ENCODE peak calls at places on chromosome 18, in five cellular contexts. Z is thoracic aorta, R is A549, T is HCT116, A is colonic mucosa. X is an unnamed sample.

GRCh38 chr18:38751897-38752296 is 1186.3 kb upstream of the CELF4 start:
- DNase-seq in Z (no peak), R (no peak), T (no peak), A (no peak), X (no peak)

GRCh38 chr18:24763765-24764548 is 303.5 kb downstream of the HRH4 start:
- DNase-seq in Z (no peak), R (no peak), T (no peak), A (no peak), X (no peak)

GRCh38 chr18:22088029-22088428 is 81.4 kb upstream of the GATA6 start:
- DNase-seq in Z (no peak), R (no peak), T (no peak), A (peak), X (peak)

GRCh38 chr18:74190086-74190485 is 41.8 kb downstream of the TIMM21 start:
- DNase-seq in Z (no peak), R (no peak), T (no peak), A (no peak), X (no peak)

GRCh38 chr18:12014976-12015696 is 33.8 kb downstream of the IMPA2 start:
- DNase-seq in Z (no peak), R (no peak), T (no peak), A (no peak), X (no peak)

GRCh38 chr18:51076503-51076902 is 46.5 kb downstream of the SMAD4 start:
- DNase-seq in Z (no peak), R (no peak), T (no peak), A (no peak), X (no peak)

GRCh38 chr18:38940863-38941531 is 1375.4 kb upstream of the CELF4 start:
- DNase-seq in Z (no peak), R (peak), T (peak), A (no peak), X (peak)

GRCh38 chr18:62485684-62486083 is 37.1 kb upstream of the ZCCHC2 start:
- DNase-seq in Z (no peak), R (peak), T (peak), A (peak), X (peak)

GRCh38 chr18:38406625-38407024 is 841.0 kb upstream of the CELF4 start:
- DNase-seq in Z (no peak), R (no peak), T (no peak), A (no peak), X (no peak)

GRCh38 chr18:68840554-68841263 is 42.8 kb downstream of the CCDC102B start:
- DNase-seq in Z (no peak), R (peak), T (peak), A (no peak), X (no peak)

GRCh38 chr18:58056847-58057246 is 12.8 kb downstream of the NEDD4L start:
- DNase-seq in Z (no peak), R (no peak), T (no peak), A (no peak), X (no peak)

GRCh38 chr18:58056159-58056558 is 12.1 kb downstream of the NEDD4L start:
- DNase-seq in Z (no peak), R (no peak), T (no peak), A (no peak), X (peak)

GRCh38 chr18:58052960-58053359 is 8.9 kb downstream of the NEDD4L start:
- DNase-seq in Z (no peak), R (no peak), T (no peak), A (no peak), X (no peak)

GRCh38 chr18:58051765-58052460 is 7.9 kb downstream of the NEDD4L start:
- DNase-seq in Z (no peak), R (peak), T (no peak), A (no peak), X (peak)

DNA sequence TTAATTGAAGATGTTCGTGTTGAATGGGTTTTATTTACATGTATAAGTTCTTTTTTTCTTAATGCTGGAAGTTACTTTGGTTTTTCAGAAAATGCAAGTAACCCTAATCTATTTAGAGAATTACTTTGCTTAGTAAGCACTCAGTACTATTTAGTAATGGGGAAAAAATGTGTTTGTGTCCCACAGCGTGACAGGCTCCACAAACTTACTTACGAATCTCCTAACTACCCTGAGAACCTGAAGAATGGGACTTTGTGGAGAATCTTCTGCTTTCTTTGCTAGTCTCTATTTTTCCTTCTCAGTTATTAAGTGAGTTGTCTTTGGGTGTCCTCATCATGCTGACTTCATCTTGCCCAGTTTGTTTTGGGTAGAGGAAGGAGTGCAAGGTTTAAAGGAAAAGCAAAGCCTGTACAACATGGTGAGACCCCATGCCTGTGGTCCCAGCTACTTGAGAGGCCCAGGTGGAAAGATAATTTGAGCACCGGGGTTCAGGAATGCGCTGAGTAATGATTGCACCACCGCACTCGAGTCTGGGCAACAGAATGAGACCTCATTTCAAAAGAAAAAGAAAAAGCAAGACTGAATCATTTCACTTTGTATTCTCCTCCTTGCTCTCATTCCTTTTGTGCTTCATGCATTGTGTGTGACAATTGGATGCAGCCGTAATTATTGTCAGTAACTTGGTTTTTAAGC is 10.2 kb downstream of the NEDD4L start:
- DNase-seq in Z (no peak), R (no peak), T (no peak), A (no peak), X (no peak)
- H3K27ac ChIP-seq in Z (no peak), R (peak), T (no peak), A (no peak), X (no peak)

DNA sequence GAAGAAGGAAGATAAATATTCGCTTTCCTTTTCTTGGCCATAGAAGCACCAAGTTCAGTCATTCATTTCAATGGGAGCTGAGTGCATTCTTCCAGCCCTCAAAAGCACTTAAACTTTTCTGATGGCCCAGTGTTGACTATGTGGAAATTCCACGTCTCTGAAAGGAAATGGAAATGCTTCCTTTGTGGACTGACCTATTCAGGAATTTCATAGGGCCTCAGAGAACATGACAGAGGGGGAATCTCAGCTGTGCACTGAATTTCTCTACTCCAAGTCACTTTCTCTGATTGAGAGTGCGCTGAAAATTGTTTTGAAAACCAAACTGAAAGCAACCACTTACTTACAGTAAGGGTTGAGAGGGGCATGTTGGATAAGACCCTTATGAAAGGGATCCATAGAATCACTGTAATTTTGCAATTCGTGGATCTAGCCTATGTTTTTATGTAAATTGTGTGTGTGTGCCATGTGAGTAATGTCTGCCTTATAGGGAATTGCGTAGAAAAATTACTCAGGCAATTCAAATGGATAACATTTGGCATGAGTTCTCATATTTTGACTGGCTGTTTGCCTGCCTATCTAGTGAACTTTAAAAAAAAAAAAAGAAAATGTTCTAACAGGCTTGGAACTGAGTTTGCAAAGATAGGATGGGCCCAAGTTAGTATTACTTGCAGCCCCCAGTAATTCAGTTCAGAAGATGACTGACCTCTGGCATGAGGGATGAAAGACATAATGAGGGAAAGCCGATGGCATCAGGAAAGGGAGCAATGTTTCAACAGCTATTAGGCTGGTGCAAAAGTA is 437.0 kb downstream of the PTPRM start:
- DNase-seq in Z (no peak), R (no peak), T (no peak), A (no peak), X (no peak)
- H3K4me3 ChIP-seq in Z (peak), R (no peak), T (no peak), A (no peak), X (no peak)

DNA sequence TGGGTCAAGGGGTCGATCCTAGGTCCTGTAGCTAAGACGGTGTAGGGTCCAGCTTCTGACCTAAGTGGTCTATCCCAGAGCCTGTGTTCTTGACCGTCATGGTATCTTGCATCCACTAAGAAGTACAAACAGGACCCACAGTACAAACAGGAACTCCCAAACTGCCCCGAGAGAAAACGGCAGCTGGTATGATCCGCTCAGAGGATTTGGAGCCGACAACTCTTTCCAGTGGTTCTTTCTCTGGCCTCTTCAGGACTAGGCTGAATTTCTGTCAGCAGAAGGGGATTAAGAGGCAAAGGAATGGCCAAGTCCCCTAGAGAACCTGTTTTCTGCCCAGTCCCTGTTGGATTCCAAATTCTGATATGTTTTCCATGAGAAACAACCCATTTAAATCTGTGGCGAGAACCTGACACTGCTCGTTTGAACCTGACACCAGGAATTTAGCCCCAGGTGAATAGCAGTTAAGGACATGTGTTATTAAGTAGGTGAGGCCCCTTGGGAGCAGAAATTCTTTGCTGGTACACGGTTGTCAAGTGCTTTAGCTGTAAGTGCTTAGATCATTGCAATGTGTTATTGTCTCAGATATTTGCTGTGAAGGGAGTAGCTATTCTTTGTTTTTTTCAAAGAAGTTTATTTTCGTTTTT is 50.5 kb upstream of the TXNDC2 start:
- DNase-seq in Z (no peak), R (no peak), T (no peak), A (no peak), X (no peak)
- H3K27ac ChIP-seq in Z (no peak), R (peak), T (no peak), A (no peak), X (no peak)

GRCh38 chr18:3500016-3500415 is 50.0 kb downstream of the TGIF1 start:
- DNase-seq in Z (no peak), R (no peak), T (no peak), A (no peak), X (no peak)
- H3K4me3 ChIP-seq in Z (no peak), R (no peak), T (no peak), A (no peak), X (no peak)

GRCh38 chr18:35355140-35355618 is 11.0 kb upstream of the ZNF24 start:
- DNase-seq in Z (peak), R (no peak), T (peak), A (peak), X (peak)
- H3K27ac ChIP-seq in Z (no peak), R (no peak), T (no peak), A (no peak), X (no peak)

DNA sequence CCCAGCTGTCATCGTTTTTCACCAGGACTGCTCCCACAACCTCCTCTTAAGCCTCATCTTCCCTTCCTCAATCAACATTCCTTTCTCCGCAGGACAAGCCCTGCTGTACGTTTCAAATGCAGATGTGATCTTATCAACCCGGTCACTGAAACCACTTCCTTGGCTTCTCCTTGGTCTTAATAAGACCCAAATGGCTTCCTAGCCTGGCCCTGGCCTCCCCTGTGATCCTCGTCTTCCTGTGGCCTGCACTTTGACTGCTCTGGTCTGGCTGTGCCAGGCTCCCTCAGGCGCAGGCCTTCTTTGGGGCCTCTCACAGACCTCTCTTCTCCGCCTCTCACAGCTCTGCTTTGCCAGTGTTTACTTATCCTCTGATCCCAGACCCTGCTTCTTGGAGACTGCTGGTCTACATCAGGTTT is 4.7 kb upstream of the ADNP2 start:
- DNase-seq in Z (no peak), R (no peak), T (no peak), A (no peak), X (no peak)
- H3K4me3 ChIP-seq in Z (no peak), R (no peak), T (no peak), A (no peak), X (no peak)

GRCh38 chr18:49247786-49248185 is 212.7 kb downstream of the DYM start:
- DNase-seq in Z (no peak), R (no peak), T (no peak), A (no peak), X (no peak)

GRCh38 chr18:49251451-49251850 is 209.0 kb downstream of the DYM start:
- DNase-seq in Z (no peak), R (no peak), T (no peak), A (no peak), X (no peak)

GRCh38 chr18:49250819-49251388 is 209.5 kb downstream of the DYM start:
- DNase-seq in Z (no peak), R (no peak), T (no peak), A (no peak), X (no peak)

GRCh38 chr18:49249523-49249922 is 210.9 kb downstream of the DYM start:
- DNase-seq in Z (no peak), R (no peak), T (no peak), A (no peak), X (no peak)
- H3K27ac ChIP-seq in Z (no peak), R (no peak), T (no peak), A (no peak), X (no peak)

GRCh38 chr18:46427216-46427995 is 229.6 kb downstream of the LOXHD1 start:
- DNase-seq in Z (no peak), R (no peak), T (no peak), A (no peak), X (no peak)

GRCh38 chr18:46424898-46425297 is 232.1 kb downstream of the LOXHD1 start:
- DNase-seq in Z (no peak), R (no peak), T (no peak), A (no peak), X (no peak)

GRCh38 chr18:46428368-46428767 is 228.7 kb downstream of the LOXHD1 start:
- DNase-seq in Z (no peak), R (no peak), T (no peak), A (no peak), X (no peak)

GRCh38 chr18:46425511-46425910 is 231.5 kb downstream of the LOXHD1 start:
- DNase-seq in Z (no peak), R (no peak), T (no peak), A (no peak), X (no peak)

GRCh38 chr18:46426311-46427047 is 230.5 kb downstream of the LOXHD1 start:
- DNase-seq in Z (no peak), R (no peak), T (no peak), A (no peak), X (no peak)
- H3K4me3 ChIP-seq in Z (no peak), R (no peak), T (no peak), A (no peak), X (no peak)

GRCh38 chr18:78612318-78612717 is 367.3 kb upstream of the SALL3 start:
- DNase-seq in Z (no peak), R (no peak), T (no peak), A (no peak), X (no peak)
- H3K27ac ChIP-seq in Z (no peak), R (no peak), T (no peak), A (no peak), X (no peak)

DNA sequence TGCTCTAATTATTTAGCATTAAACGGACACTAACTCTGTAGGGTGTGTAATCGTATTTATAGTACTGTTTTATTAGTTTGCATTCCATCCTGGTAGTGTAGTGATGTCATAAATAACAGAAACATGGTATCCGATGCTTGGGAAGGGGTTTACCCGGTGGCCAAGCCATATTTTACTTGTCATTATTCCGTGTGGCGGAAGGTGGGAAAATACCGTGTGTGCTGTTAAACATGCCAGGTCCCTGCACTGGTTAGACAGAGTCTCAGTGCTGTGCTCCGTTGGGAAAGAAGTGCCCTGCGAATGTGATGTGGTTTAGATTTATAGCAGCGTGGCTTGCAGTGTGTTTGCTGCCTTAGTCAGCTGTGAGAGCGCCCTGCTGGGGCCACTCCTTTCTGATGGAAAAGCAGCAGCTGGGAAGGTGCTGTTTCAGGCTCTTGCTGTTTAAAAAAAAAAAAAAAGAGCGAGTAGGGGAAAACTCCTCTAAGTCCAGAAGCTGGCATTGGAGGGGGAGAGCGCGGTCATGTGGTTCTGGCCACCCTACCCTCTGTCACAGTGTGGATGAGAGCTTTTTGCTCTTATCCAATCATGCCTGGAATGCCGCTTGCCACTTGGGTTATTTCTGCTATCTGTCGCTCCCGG is 211.0 kb downstream of the NEDD4L start:
- DNase-seq in Z (no peak), R (no peak), T (no peak), A (no peak), X (no peak)
- H3K4me3 ChIP-seq in Z (no peak), R (no peak), T (no peak), A (no peak), X (no peak)

X was measured in small intestine.